ENCODE peak calls at places on chromosomes 13 and 19, in four cellular contexts. One of them, this sample, is unnamed.

GRCh38 chr13:113552786-113553540 is 31.6 kb upstream of the TFDP1 start:
- DNase-seq in K562: no peak
- DNase-seq in HepG2: no peak
- DNase-seq in GM12878: no peak
- DNase-seq in this sample: no peak

GRCh38 chr13:25037057-25037813 is 58.7 kb upstream of the PABPC3 start:
- DNase-seq in K562: peak; percentile 27
- DNase-seq in HepG2: peak; percentile 52
- DNase-seq in GM12878: no peak
- DNase-seq in this sample: peak; percentile 55

GRCh38 chr13:56561327-56561726 is 579.4 kb upstream of the PRR20A start:
- DNase-seq in K562: no peak
- DNase-seq in HepG2: no peak
- DNase-seq in GM12878: no peak
- DNase-seq in this sample: no peak

GRCh38 chr19:48986211-48986610 is 6.9 kb downstream of the GYS1 start:
- DNase-seq in K562: no peak
- DNase-seq in HepG2: no peak
- DNase-seq in GM12878: no peak
- DNase-seq in this sample: no peak

GRCh38 chr19:41860419-41861097 is 503 bp downstream of the RPS19 start:
- DNase-seq in K562: no peak
- DNase-seq in HepG2: no peak
- DNase-seq in GM12878: no peak
- DNase-seq in this sample: no peak

GRCh38 chr19:50994129-50994528 is 7.3 kb downstream of the KLK8 start:
- DNase-seq in K562: peak; percentile 75
- DNase-seq in HepG2: no peak
- DNase-seq in GM12878: peak; percentile 2
- DNase-seq in this sample: no peak

GRCh38 chr19:35224681-35225604 is 3.6 kb downstream of the FAM187B start:
- DNase-seq in K562: peak; percentile 95
- DNase-seq in HepG2: no peak
- DNase-seq in GM12878: no peak
- DNase-seq in this sample: peak; percentile 70

GRCh38 chr19:54138777-54139256 is 1.3 kb downstream of the CNOT3 start:
- DNase-seq in K562: no peak
- DNase-seq in HepG2: no peak
- DNase-seq in GM12878: no peak
- DNase-seq in this sample: no peak

GRCh38 chr19:23699521-23699860 is 12.5 kb upstream of the ZNF675 start:
- DNase-seq in K562: no peak
- DNase-seq in HepG2: no peak
- DNase-seq in GM12878: no peak
- DNase-seq in this sample: peak; percentile 17

GRCh38 chr13:32455594-32455903 is 27.6 kb upstream of the N4BP2L1 start:
- DNase-seq in K562: no peak
- DNase-seq in HepG2: no peak
- DNase-seq in GM12878: no peak
- DNase-seq in this sample: no peak

GRCh38 chr19:22628401-22628800 is 5.7 kb upstream of the ZNF492 start:
- DNase-seq in K562: no peak
- DNase-seq in HepG2: no peak
- DNase-seq in GM12878: no peak
- DNase-seq in this sample: no peak

GRCh38 chr19:13906525-13906904 is 514 bp downstream of the CC2D1A start:
- DNase-seq in K562: peak; percentile 79
- DNase-seq in HepG2: peak; percentile 58
- DNase-seq in GM12878: no peak
- DNase-seq in this sample: no peak

GRCh38 chr13:24308488-24309020 is 826 bp upstream of the C1QTNF9 start:
- DNase-seq in K562: no peak
- DNase-seq in HepG2: no peak
- DNase-seq in GM12878: no peak
- DNase-seq in this sample: no peak

DNA sequence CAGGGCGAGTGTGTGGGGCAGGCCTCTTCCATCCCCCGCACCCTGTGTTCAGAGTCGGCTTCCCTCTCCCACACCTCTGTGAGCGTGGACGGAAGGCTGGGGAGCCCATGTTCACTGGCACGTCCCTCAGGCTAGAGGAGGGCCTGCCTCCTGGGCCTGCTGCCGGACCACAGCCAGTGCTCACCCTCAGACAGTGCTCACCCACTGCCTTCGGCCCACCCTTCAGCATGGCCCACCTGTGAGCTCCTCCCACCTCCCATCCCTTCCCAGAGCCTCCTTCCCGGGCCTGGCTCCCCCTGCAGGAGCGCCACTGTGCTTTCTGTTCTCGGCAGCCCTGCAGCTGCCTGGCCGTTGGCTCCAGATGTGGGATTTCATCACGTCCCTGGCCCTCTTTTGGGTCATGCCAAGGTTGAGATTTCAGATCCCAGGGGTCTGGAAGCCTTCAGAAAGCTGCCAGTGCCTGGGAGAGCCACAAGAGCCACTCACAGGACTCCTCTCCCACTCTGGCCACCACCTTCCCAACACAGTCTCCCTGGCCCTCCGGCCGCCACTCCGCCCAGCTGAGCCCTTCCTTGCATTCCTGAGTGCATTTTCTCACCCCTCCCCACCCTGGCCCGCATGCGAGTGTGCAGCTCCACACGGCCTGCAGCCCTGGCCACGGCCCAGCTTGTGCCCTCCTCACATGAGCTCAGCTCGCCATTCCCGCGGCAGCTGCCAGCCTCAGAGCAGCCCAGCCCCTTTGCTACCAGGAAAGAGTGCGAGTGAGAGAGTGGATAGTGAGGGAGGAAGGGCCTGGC is 25.3 kb downstream of the CAPN12 start:
- DNase-seq in K562: peak; percentile 42
- DNase-seq in HepG2: no peak
- DNase-seq in GM12878: no peak
- DNase-seq in this sample: peak; percentile 67
- TF ChIP-seq CBFB in K562: no peak
- TF ChIP-seq CBFB in HepG2: no peak
- TF ChIP-seq CBFB in GM12878: no peak
- TF ChIP-seq CBFB in this sample: no peak

GRCh38 chr13:28467034-28467433 is 27.9 kb downstream of the FLT1 start:
- DNase-seq in K562: no peak
- DNase-seq in HepG2: no peak
- DNase-seq in GM12878: no peak
- DNase-seq in this sample: no peak
- TF ChIP-seq CBFB in K562: no peak
- TF ChIP-seq CBFB in HepG2: no peak
- TF ChIP-seq CBFB in GM12878: no peak
- TF ChIP-seq CBFB in this sample: no peak

GRCh38 chr13:79837741-79838450 is 356.9 kb downstream of the NDFIP2 start:
- DNase-seq in K562: no peak
- DNase-seq in HepG2: no peak
- DNase-seq in GM12878: no peak
- DNase-seq in this sample: no peak
- TF ChIP-seq CBFB in K562: no peak
- TF ChIP-seq CBFB in HepG2: no peak
- TF ChIP-seq CBFB in GM12878: no peak
- TF ChIP-seq CBFB in this sample: no peak

DNA sequence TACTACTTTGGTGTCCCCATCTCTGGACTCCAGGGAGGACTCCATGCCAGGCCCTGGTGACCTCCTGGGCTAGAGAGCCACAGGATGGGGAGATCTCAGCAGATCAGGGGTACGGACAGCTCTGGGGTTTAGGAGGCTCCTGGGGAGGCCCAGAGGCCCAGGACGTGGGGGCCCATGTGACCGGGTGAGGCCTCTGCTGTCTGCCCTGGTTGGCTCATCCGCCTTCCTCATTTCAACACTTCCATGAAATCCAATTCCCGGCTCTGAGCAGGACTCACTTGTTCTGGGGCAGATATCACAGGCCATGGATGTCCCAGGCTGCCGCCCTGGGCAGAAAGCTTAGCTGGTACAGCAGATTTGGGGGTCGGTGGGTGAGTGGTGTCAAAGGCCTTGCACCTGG is 1.1 kb upstream of the PRAM1 start:
- DNase-seq in K562: no peak
- DNase-seq in HepG2: no peak
- DNase-seq in GM12878: no peak
- DNase-seq in this sample: no peak
- TF ChIP-seq CBFB in K562: no peak
- TF ChIP-seq CBFB in HepG2: no peak
- TF ChIP-seq CBFB in GM12878: no peak
- TF ChIP-seq CBFB in this sample: no peak

GRCh38 chr13:76012091-76012721 is 376.1 kb downstream of the LMO7 start:
- DNase-seq in K562: no peak
- DNase-seq in HepG2: no peak
- DNase-seq in GM12878: no peak
- DNase-seq in this sample: no peak
- TF ChIP-seq CBFB in K562: no peak
- TF ChIP-seq CBFB in HepG2: no peak
- TF ChIP-seq CBFB in GM12878: no peak
- TF ChIP-seq CBFB in this sample: no peak

GRCh38 chr13:48849515-48849914 is 126.2 kb upstream of the FNDC3A start:
- DNase-seq in K562: no peak
- DNase-seq in HepG2: no peak
- DNase-seq in GM12878: no peak
- DNase-seq in this sample: no peak

GRCh38 chr13:48852911-48853310 is 122.8 kb upstream of the FNDC3A start:
- DNase-seq in K562: no peak
- DNase-seq in HepG2: no peak
- DNase-seq in GM12878: no peak
- DNase-seq in this sample: no peak

GRCh38 chr13:48857576-48857975 is 118.1 kb upstream of the FNDC3A start:
- DNase-seq in K562: no peak
- DNase-seq in HepG2: no peak
- DNase-seq in GM12878: no peak
- DNase-seq in this sample: no peak

GRCh38 chr13:48851707-48852106 is 124.0 kb upstream of the FNDC3A start:
- DNase-seq in K562: no peak
- DNase-seq in HepG2: no peak
- DNase-seq in GM12878: no peak
- DNase-seq in this sample: no peak

GRCh38 chr13:48853381-48854102 is 122.2 kb upstream of the FNDC3A start:
- DNase-seq in K562: no peak
- DNase-seq in HepG2: no peak
- DNase-seq in GM12878: no peak
- DNase-seq in this sample: no peak
- TF ChIP-seq CBFB in K562: no peak
- TF ChIP-seq CBFB in HepG2: no peak
- TF ChIP-seq CBFB in GM12878: no peak
- TF ChIP-seq CBFB in this sample: no peak

GRCh38 chr13:97982286-97982685 is 28.8 kb downstream of the IPO5 start:
- DNase-seq in K562: no peak
- DNase-seq in HepG2: no peak
- DNase-seq in GM12878: no peak
- DNase-seq in this sample: no peak
- TF ChIP-seq CBFB in K562: no peak
- TF ChIP-seq CBFB in HepG2: no peak
- TF ChIP-seq CBFB in GM12878: no peak
- TF ChIP-seq CBFB in this sample: no peak

GRCh38 chr13:46016216-46016615 is 36.3 kb downstream of the ZC3H13 start:
- DNase-seq in K562: no peak
- DNase-seq in HepG2: no peak
- DNase-seq in GM12878: no peak
- DNase-seq in this sample: no peak
- TF ChIP-seq CBFB in K562: no peak
- TF ChIP-seq CBFB in HepG2: no peak
- TF ChIP-seq CBFB in GM12878: no peak
- TF ChIP-seq CBFB in this sample: no peak

GRCh38 chr13:91950803-91951202 is 552.4 kb downstream of the GPC5 start:
- DNase-seq in K562: no peak
- DNase-seq in HepG2: no peak
- DNase-seq in GM12878: no peak
- DNase-seq in this sample: no peak
- TF ChIP-seq CBFB in K562: no peak
- TF ChIP-seq CBFB in HepG2: no peak
- TF ChIP-seq CBFB in GM12878: no peak
- TF ChIP-seq CBFB in this sample: no peak